ENCODE peak calls at places on chromosomes 4 and X, in four cellular contexts. B, G, R and Y are unnamed samples.

GRCh38 chr4:154506253-154506652 is 14.7 kb upstream of the DCHS2 start:
- DNase-seq in G (peak; percentile 12), B (peak; percentile 47), R (no peak), Y (no peak)

GRCh38 chrX:16658284-16658683 is 8.3 kb downstream of the S100G start:
- DNase-seq in G (no peak), B (no peak), R (no peak), Y (no peak)

GRCh38 chr4:70544279-70544870 is 26.0 kb downstream of the AMTN start:
- DNase-seq in R (no peak), B (peak; percentile 9), G (no peak), Y (no peak)

GRCh38 chrX:15277594-15277993 is 7.7 kb upstream of the ASB9 start:
- DNase-seq in B (no peak), R (no peak), G (no peak), Y (no peak)

GRCh38 chr4:67288964-67289363 is 256.3 kb downstream of the CENPC start:
- DNase-seq in G (peak; percentile 34), R (no peak), B (peak; percentile 24), Y (peak; percentile 75)

GRCh38 chr4:144734522-144734921 is 88.6 kb downstream of the HHIP start:
- DNase-seq in B (no peak), R (no peak), G (no peak), Y (no peak)

GRCh38 chrX:65821721-65822496 is 154.5 kb downstream of the MSN start:
- DNase-seq in B (no peak), R (no peak), G (no peak), Y (no peak)

GRCh38 chrX:97446298-97446882 is 562.7 kb downstream of the RPA4 start:
- DNase-seq in R (no peak), B (no peak), G (peak; percentile 4), Y (no peak)

GRCh38 chrX:14398725-14399124 is 130.6 kb upstream of the GLRA2 start:
- DNase-seq in R (no peak), B (no peak), G (no peak), Y (no peak)

GRCh38 chr4:37967749-37968148 is 7.6 kb downstream of the PTTG2 start:
- DNase-seq in R (no peak), G (no peak), B (no peak), Y (no peak)

GRCh38 chr4:168453146-168453545 is 27.1 kb downstream of the DDX60L start:
- DNase-seq in B (no peak), G (no peak), R (no peak), Y (no peak)

GRCh38 chr4:168451331-168451730 is 29.0 kb downstream of the DDX60L start:
- DNase-seq in R (no peak), G (no peak), B (no peak), Y (no peak)

GRCh38 chr4:168449740-168450442 is 30.4 kb downstream of the DDX60L start:
- DNase-seq in G (no peak), R (no peak), B (no peak), Y (no peak)

GRCh38 chr4:168451744-168452394 is 28.4 kb downstream of the DDX60L start:
- DNase-seq in G (no peak), B (no peak), R (no peak), Y (no peak)
- TF ChIP-seq GABPA in G (no peak), B (no peak), R (no peak), Y (no peak)

GRCh38 chr4:7419961-7420660 is 14.6 kb downstream of the PSAPL1 start:
- DNase-seq in R (no peak), G (no peak), B (no peak), Y (no peak)

GRCh38 chr4:7422098-7422897 is 12.4 kb downstream of the PSAPL1 start:
- DNase-seq in B (no peak), G (peak; percentile 19), R (no peak), Y (no peak)

GRCh38 chr4:7422898-7423180 is 11.9 kb downstream of the PSAPL1 start:
- DNase-seq in B (no peak), G (peak; percentile 16), R (no peak), Y (no peak)

GRCh38 chr4:7421356-7422097 is 13.2 kb downstream of the PSAPL1 start:
- DNase-seq in G (peak; percentile 15), R (no peak), B (no peak), Y (no peak)

GRCh38 chr4:7420661-7421040 is 14.1 kb downstream of the PSAPL1 start:
- DNase-seq in R (no peak), G (no peak), B (no peak), Y (peak; percentile 26)
- TF ChIP-seq NRF1 in R (no peak), G (no peak), B (no peak), Y (no peak)

GRCh38 chrX:110588853-110589252 is 206.8 kb downstream of the CHRDL1 start:
- DNase-seq in G (no peak), R (no peak), B (no peak), Y (no peak)

DNA sequence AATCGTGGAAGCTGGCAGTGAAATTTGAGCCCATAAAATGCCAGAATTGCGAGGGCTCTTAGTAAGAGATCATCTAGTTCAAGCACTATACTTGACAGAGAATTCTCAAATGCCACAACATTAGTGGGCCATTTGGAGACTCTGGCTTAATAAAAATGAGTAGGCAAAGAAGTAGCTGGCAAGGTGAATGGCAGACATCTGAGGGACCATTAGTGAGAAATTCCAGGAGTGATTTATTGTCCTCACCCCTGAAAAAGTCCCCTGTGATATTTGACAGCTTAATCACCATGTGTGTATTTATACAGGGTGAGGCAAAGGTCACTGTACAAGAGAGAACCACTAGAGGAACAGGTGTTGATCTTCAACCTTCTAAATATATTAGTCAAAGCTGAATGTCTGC is 207.5 kb downstream of the CHRDL1 start:
- DNase-seq in R (no peak), G (no peak), B (no peak), Y (no peak)
- TF ChIP-seq GABPA in R (no peak), G (no peak), B (no peak), Y (no peak)

GRCh38 chr4:13626492-13627184 is 887 bp downstream of the BOD1L1 start:
- DNase-seq in B (peak; percentile 8), R (no peak), G (no peak), Y (no peak)

GRCh38 chr4:13627606-13628301 is at the start of gene BOD1L1:
- DNase-seq in G (peak; percentile 92), B (peak; percentile 87), R (peak; percentile 60), Y (peak; percentile 81)

GRCh38 chr4:13627185-13627605 is 330 bp downstream of the BOD1L1 start:
- DNase-seq in G (no peak), B (no peak), R (no peak), Y (no peak)
- TF ChIP-seq NRF1 in G (no peak), B (no peak), R (no peak), Y (no peak)

DNA sequence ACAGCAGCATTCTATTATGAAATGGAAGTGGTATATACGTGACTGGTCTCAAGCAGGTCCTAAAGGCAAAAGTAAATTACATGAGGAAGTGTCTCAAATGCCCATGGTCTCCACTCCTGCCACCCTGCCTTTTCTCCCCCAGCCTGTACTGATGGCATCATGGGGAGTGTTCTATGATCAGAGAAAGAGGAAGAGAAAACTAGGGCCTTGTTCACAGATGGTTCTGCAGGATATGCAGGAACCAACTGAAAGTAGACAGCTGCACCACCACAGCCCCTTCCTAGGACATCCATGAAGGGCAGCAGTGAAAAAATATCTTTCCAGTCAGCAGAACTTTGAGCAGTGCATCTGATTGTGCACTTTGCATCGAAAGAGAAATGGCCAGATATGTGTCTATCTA is 901.5 kb downstream of the ARAP2 start:
- DNase-seq in B (no peak), R (no peak), G (no peak), Y (no peak)
- TF ChIP-seq GABPA in B (no peak), R (no peak), G (no peak), Y (no peak)

DNA sequence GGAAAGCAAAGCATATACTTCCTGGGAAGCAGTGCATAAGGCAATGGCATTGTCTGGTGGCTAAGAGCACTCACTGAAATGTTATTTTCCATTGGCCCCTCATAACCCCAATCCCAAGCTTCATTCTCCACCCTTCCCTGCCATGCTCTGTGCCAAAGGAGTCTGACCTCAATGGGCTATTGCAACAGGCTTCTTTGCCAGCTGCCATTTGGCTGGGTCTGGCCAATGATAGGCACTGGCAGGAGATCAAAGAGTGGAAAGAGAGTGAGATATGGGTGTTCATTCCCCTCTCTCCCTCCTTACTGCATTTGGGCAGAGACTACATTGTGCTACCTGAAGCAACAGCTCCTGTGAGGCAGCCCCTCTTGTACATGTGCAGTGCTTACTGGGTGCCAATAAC is 51.5 kb downstream of the LHFPL1 start:
- DNase-seq in R (no peak), B (no peak), G (no peak), Y (no peak)
- TF ChIP-seq NRF1 in R (no peak), B (no peak), G (no peak), Y (no peak)

DNA sequence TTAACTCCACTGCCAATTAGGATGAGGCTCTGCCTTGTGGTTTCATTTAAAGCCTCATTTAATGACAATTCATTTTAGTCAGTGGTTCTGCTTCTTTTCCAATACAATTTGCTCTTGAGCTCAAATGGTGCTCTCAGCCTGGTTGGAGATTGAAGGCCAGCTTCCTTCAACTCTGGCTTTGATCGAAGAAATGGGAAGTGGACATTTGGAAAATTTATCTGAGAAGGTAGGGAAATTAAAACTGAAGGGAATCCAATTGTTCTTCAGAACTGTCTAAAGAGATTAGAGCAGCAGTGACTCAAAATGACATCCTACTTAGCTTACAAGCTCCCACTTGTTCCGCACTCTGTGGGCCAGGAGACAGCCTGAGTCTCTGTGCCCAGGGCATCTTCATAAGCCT is 206.8 kb downstream of the SMARCA1 start:
- DNase-seq in R (no peak), G (no peak), B (no peak), Y (no peak)
- TF ChIP-seq GABPA in R (no peak), G (no peak), B (no peak), Y (no peak)

GRCh38 chr4:182829196-182829595 is 88.0 kb downstream of the DCTD start:
- DNase-seq in G (no peak), R (no peak), B (no peak), Y (no peak)
- TF ChIP-seq NRF1 in G (no peak), R (no peak), B (no peak), Y (no peak)

GRCh38 chr4:108359936-108360681 is 191.4 kb upstream of the LEF1 start:
- DNase-seq in R (no peak), B (peak; percentile 87), G (no peak), Y (no peak)
- TF ChIP-seq GABPA in R (no peak), B (no peak), G (no peak), Y (no peak)